ENCODE peak calls at places on chromosomes 13 and 19, in five cellular contexts. One of them, this sample, is unnamed. For H3K9me3, the result is how much of the 10 kb centered on the place peaks cover.

GRCh38 chr13:98539655-98540054 is 37.3 kb downstream of the STK24 start:
- DNase-seq in CD8-positive, alpha-beta T cell: no peak
- DNase-seq in small intestine: no peak
- DNase-seq in colonic mucosa: no peak
- DNase-seq in endodermal cell: peak
- DNase-seq in this sample: no peak

GRCh38 chr13:44160549-44161278 is 212.9 kb upstream of the SERP2 start:
- DNase-seq in CD8-positive, alpha-beta T cell: no peak
- DNase-seq in endodermal cell: no peak
- DNase-seq in colonic mucosa: no peak
- DNase-seq in small intestine: no peak
- DNase-seq in this sample: no peak

GRCh38 chr13:71770710-71771109 is 96.3 kb downstream of the DACH1 start:
- DNase-seq in endodermal cell: no peak
- DNase-seq in colonic mucosa: no peak
- DNase-seq in CD8-positive, alpha-beta T cell: no peak
- DNase-seq in small intestine: no peak
- DNase-seq in this sample: no peak

GRCh38 chr19:19276386-19276785 is 3.3 kb upstream of the TM6SF2 start:
- DNase-seq in colonic mucosa: no peak
- DNase-seq in small intestine: no peak
- DNase-seq in endodermal cell: no peak
- DNase-seq in CD8-positive, alpha-beta T cell: no peak
- DNase-seq in this sample: no peak

GRCh38 chr19:32580353-32580900 is 563 bp upstream of the PDCD5 start:
- DNase-seq in small intestine: no peak
- DNase-seq in colonic mucosa: no peak
- DNase-seq in CD8-positive, alpha-beta T cell: no peak
- DNase-seq in endodermal cell: no peak
- DNase-seq in this sample: no peak

GRCh38 chr19:31387662-31388175 is 38.5 kb upstream of the TSHZ3 start:
- DNase-seq in CD8-positive, alpha-beta T cell: no peak
- DNase-seq in colonic mucosa: no peak
- DNase-seq in endodermal cell: no peak
- DNase-seq in small intestine: no peak
- DNase-seq in this sample: no peak

GRCh38 chr13:29573190-29573589 is 22.3 kb downstream of the SLC7A1 start:
- DNase-seq in colonic mucosa: peak
- DNase-seq in endodermal cell: peak
- DNase-seq in CD8-positive, alpha-beta T cell: no peak
- DNase-seq in small intestine: peak
- DNase-seq in this sample: no peak

GRCh38 chr13:29540799-29541198 is 54.7 kb downstream of the SLC7A1 start:
- DNase-seq in colonic mucosa: no peak
- DNase-seq in small intestine: no peak
- DNase-seq in endodermal cell: no peak
- DNase-seq in CD8-positive, alpha-beta T cell: no peak
- DNase-seq in this sample: no peak

GRCh38 chr13:27353166-27353583 is 71.2 kb upstream of the GTF3A start:
- DNase-seq in endodermal cell: no peak
- DNase-seq in colonic mucosa: no peak
- DNase-seq in CD8-positive, alpha-beta T cell: no peak
- DNase-seq in small intestine: peak
- DNase-seq in this sample: no peak

GRCh38 chr13:27012482-27013197 is 159.0 kb downstream of the USP12 start:
- DNase-seq in CD8-positive, alpha-beta T cell: no peak
- DNase-seq in endodermal cell: peak
- DNase-seq in small intestine: no peak
- DNase-seq in colonic mucosa: no peak
- DNase-seq in this sample: no peak

GRCh38 chr19:44476559-44477408 is 23.5 kb downstream of the ZNF180 start:
- DNase-seq in colonic mucosa: no peak
- DNase-seq in endodermal cell: no peak
- DNase-seq in small intestine: no peak
- DNase-seq in CD8-positive, alpha-beta T cell: no peak
- DNase-seq in this sample: no peak

GRCh38 chr13:19083340-19083739 is 98.3 kb downstream of the TUBA3C start:
- DNase-seq in colonic mucosa: no peak
- DNase-seq in endodermal cell: no peak
- DNase-seq in CD8-positive, alpha-beta T cell: no peak
- DNase-seq in small intestine: no peak
- DNase-seq in this sample: no peak

GRCh38 chr13:19085876-19086275 is 95.7 kb downstream of the TUBA3C start:
- DNase-seq in endodermal cell: no peak
- DNase-seq in CD8-positive, alpha-beta T cell: no peak
- DNase-seq in small intestine: no peak
- DNase-seq in colonic mucosa: no peak
- DNase-seq in this sample: no peak

GRCh38 chr13:19089315-19089714 is 92.3 kb downstream of the TUBA3C start:
- DNase-seq in endodermal cell: no peak
- DNase-seq in small intestine: no peak
- DNase-seq in colonic mucosa: no peak
- DNase-seq in CD8-positive, alpha-beta T cell: no peak
- DNase-seq in this sample: no peak

GRCh38 chr13:19088416-19088815 is 93.2 kb downstream of the TUBA3C start:
- DNase-seq in colonic mucosa: no peak
- DNase-seq in CD8-positive, alpha-beta T cell: no peak
- DNase-seq in small intestine: no peak
- DNase-seq in endodermal cell: no peak
- DNase-seq in this sample: no peak

DNA sequence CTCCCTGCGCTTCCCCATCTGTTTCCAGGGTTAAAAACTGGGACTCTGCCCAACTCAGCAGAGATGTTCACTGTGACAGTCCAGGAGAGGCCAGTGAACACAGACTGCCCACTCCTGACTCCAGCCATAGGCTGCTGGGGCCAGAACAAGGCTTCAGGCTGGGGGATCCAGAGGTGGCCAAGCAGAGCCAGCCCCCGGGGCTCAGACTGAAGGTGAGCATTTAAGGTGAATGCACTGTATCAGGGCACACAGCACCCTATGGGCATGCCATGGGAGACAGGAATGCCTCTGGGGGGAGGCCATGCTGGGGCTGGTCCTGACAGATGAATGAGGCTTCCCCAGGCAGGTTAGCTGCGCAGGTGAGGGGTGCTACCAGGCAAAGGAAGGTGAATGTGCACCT is 96.4 kb downstream of the TUBA3C start:
- DNase-seq in CD8-positive, alpha-beta T cell: no peak
- DNase-seq in colonic mucosa: no peak
- DNase-seq in endodermal cell: no peak
- DNase-seq in small intestine: no peak
- DNase-seq in this sample: no peak
- H3K9me3 ChIP-seq in CD8-positive, alpha-beta T cell: under half
- H3K9me3 ChIP-seq in colonic mucosa: under half
- H3K9me3 ChIP-seq in endodermal cell: half or more
- H3K9me3 ChIP-seq in small intestine: under half
- H3K9me3 ChIP-seq in this sample: under half

GRCh38 chr19:58044886-58045285 is 11.1 kb downstream of the ZSCAN1 start:
- DNase-seq in endodermal cell: no peak
- DNase-seq in small intestine: no peak
- DNase-seq in colonic mucosa: no peak
- DNase-seq in CD8-positive, alpha-beta T cell: no peak
- DNase-seq in this sample: no peak
- H3K9me3 ChIP-seq in endodermal cell: under half
- H3K9me3 ChIP-seq in small intestine: under half
- H3K9me3 ChIP-seq in colonic mucosa: under half
- H3K9me3 ChIP-seq in CD8-positive, alpha-beta T cell: under half
- H3K9me3 ChIP-seq in this sample: under half

DNA sequence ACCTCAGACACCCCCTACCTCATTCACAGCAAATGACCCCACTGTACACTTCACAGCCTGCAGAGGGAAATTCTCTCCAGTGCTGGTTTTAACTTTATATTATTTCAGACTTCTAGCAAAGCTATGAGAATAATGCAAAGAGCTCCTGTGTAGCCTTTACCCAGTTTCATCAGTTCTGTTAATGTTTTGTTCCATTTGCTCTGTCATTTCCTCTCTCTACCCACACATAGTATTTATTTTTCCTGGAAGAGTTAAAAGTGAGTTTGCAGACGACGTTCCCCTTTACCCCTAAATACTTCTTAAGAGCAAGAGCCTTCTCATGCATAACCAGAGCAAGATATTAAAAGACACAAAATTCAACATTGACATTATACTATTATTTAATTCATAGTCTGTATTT is 49.9 kb upstream of the ADGRE1 start:
- DNase-seq in colonic mucosa: no peak
- DNase-seq in small intestine: no peak
- DNase-seq in endodermal cell: no peak
- DNase-seq in CD8-positive, alpha-beta T cell: no peak
- DNase-seq in this sample: no peak
- H3K9me3 ChIP-seq in colonic mucosa: under half
- H3K9me3 ChIP-seq in small intestine: under half
- H3K9me3 ChIP-seq in endodermal cell: half or more
- H3K9me3 ChIP-seq in CD8-positive, alpha-beta T cell: under half
- H3K9me3 ChIP-seq in this sample: under half

GRCh38 chr19:22523940-22524339 is 101.8 kb upstream of the ZNF98 start:
- DNase-seq in CD8-positive, alpha-beta T cell: no peak
- DNase-seq in endodermal cell: no peak
- DNase-seq in colonic mucosa: no peak
- DNase-seq in small intestine: no peak
- DNase-seq in this sample: no peak

GRCh38 chr19:22517496-22518411 is 95.6 kb upstream of the ZNF98 start:
- DNase-seq in small intestine: no peak
- DNase-seq in endodermal cell: no peak
- DNase-seq in CD8-positive, alpha-beta T cell: no peak
- DNase-seq in colonic mucosa: no peak
- DNase-seq in this sample: no peak

GRCh38 chr19:22515435-22515834 is 93.3 kb upstream of the ZNF98 start:
- DNase-seq in CD8-positive, alpha-beta T cell: no peak
- DNase-seq in small intestine: no peak
- DNase-seq in endodermal cell: no peak
- DNase-seq in colonic mucosa: no peak
- DNase-seq in this sample: no peak

GRCh38 chr19:22519152-22519551 is 97.0 kb upstream of the ZNF98 start:
- DNase-seq in CD8-positive, alpha-beta T cell: no peak
- DNase-seq in endodermal cell: no peak
- DNase-seq in colonic mucosa: no peak
- DNase-seq in small intestine: no peak
- DNase-seq in this sample: no peak
- H3K9me3 ChIP-seq in CD8-positive, alpha-beta T cell: under half
- H3K9me3 ChIP-seq in endodermal cell: under half
- H3K9me3 ChIP-seq in colonic mucosa: under half
- H3K9me3 ChIP-seq in small intestine: under half
- H3K9me3 ChIP-seq in this sample: under half

DNA sequence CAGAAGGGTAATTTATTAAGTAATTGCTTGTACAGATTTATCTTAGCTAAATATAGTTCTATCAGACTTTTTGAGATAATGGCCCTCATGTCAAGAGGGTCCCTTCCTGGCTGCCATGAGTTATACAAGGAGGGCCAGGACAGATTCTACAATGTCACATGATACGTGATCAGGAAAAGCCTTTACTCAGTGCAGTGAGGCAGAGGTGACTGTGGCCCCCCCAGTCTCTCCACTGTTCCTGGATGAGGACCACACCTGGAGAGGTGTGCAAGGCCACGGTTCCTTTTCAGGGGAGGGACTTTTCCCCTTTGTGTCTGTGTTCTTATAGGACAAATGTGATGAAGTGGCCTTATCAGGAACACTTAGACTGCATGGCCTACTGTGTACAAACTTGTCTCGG is 54.3 kb upstream of the LRCH1 start:
- DNase-seq in colonic mucosa: no peak
- DNase-seq in CD8-positive, alpha-beta T cell: no peak
- DNase-seq in small intestine: no peak
- DNase-seq in endodermal cell: no peak
- DNase-seq in this sample: no peak
- H3K9me3 ChIP-seq in colonic mucosa: under half
- H3K9me3 ChIP-seq in CD8-positive, alpha-beta T cell: under half
- H3K9me3 ChIP-seq in small intestine: under half
- H3K9me3 ChIP-seq in endodermal cell: under half
- H3K9me3 ChIP-seq in this sample: under half

DNA sequence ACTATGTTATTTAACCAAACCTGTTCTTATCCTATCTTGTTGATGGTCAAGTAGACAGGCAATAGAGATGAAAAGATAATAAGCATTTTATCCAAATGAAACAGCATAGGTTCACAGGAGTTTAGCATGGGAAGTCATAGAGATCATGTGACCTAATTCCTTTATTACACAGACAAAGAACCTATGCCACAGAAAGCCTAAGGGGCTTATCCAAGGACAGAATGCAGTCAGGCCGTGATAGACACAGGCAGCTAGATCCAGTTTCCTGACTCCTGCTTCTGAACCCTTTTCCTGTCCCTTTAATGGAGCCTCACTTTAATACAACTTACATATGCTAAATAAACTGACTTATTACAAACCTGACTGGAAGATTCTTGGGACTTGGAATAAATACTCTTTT is 532.1 kb downstream of the IRS2 start:
- DNase-seq in CD8-positive, alpha-beta T cell: no peak
- DNase-seq in colonic mucosa: no peak
- DNase-seq in small intestine: no peak
- DNase-seq in endodermal cell: no peak
- DNase-seq in this sample: no peak
- H3K9me3 ChIP-seq in CD8-positive, alpha-beta T cell: under half
- H3K9me3 ChIP-seq in colonic mucosa: under half
- H3K9me3 ChIP-seq in small intestine: under half
- H3K9me3 ChIP-seq in endodermal cell: under half
- H3K9me3 ChIP-seq in this sample: under half

GRCh38 chr19:58001895-58002369 is 688 bp downstream of the ZNF606 start:
- DNase-seq in endodermal cell: no peak
- DNase-seq in colonic mucosa: peak
- DNase-seq in CD8-positive, alpha-beta T cell: peak
- DNase-seq in small intestine: no peak
- DNase-seq in this sample: no peak
- H3K9me3 ChIP-seq in endodermal cell: half or more
- H3K9me3 ChIP-seq in colonic mucosa: under half
- H3K9me3 ChIP-seq in CD8-positive, alpha-beta T cell: under half
- H3K9me3 ChIP-seq in small intestine: under half
- H3K9me3 ChIP-seq in this sample: under half

GRCh38 chr19:12380444-12380737 is 14.9 kb upstream of the ZNF442 start:
- DNase-seq in colonic mucosa: no peak
- DNase-seq in endodermal cell: no peak
- DNase-seq in CD8-positive, alpha-beta T cell: no peak
- DNase-seq in small intestine: no peak
- DNase-seq in this sample: no peak
- H3K9me3 ChIP-seq in colonic mucosa: under half
- H3K9me3 ChIP-seq in endodermal cell: under half
- H3K9me3 ChIP-seq in CD8-positive, alpha-beta T cell: under half
- H3K9me3 ChIP-seq in small intestine: under half
- H3K9me3 ChIP-seq in this sample: under half

DNA sequence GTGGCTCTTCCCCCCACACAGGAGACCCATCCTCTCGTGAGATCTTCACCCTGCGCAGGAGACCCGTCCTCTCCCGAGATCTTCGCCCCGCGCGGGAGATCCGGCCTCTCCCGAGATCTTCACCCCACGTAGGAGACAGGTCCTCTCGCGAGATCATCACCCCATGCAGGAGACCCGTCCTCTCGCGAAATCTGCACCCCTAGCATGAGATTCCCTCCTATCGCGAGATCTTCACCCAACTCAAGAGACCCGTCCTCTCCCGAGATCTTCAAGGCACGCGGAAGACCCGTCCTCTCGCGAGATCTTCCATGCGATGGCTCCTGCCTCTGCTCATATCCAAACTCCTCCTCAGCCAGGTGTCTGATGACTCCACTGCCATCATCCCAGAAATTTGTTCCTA is 24.3 kb downstream of the LAIR2 start:
- DNase-seq in CD8-positive, alpha-beta T cell: no peak
- DNase-seq in endodermal cell: no peak
- DNase-seq in colonic mucosa: no peak
- DNase-seq in small intestine: no peak
- DNase-seq in this sample: no peak
- H3K9me3 ChIP-seq in CD8-positive, alpha-beta T cell: under half
- H3K9me3 ChIP-seq in endodermal cell: half or more
- H3K9me3 ChIP-seq in colonic mucosa: under half
- H3K9me3 ChIP-seq in small intestine: under half
- H3K9me3 ChIP-seq in this sample: under half

This sample was measured in HAP-1.